ENCODE peak calls at places on chromosomes 13 and 19, in four cellular contexts. B is SW 1271, Y is RPMI7951, I is breast epithelium. Q is an unnamed sample.

GRCh38 chr19:6564393-6564792 is 26.6 kb downstream of the CD70 start:
- DNase-seq in B (no peak), I (no peak), Y (peak; percentile 41), Q (no peak)

GRCh38 chr19:17931532-17932191 is 1.2 kb upstream of the CCDC124 start:
- DNase-seq in B (no peak), Y (peak; percentile 31), I (no peak), Q (peak; percentile 84)

GRCh38 chr19:18985257-18985656 is 44.2 kb upstream of the HOMER3 start:
- DNase-seq in I (no peak), Y (no peak), B (no peak), Q (no peak)

GRCh38 chr13:106561551-106562170 is 6.3 kb downstream of the ARGLU1 start:
- DNase-seq in B (no peak), I (no peak), Y (peak; percentile 6), Q (no peak)

GRCh38 chr19:50478901-50479715 is 2.5 kb upstream of the GARIN5A start:
- DNase-seq in B (no peak), I (no peak), Y (peak; percentile 33), Q (no peak)

GRCh38 chr13:45807520-45808099 is 43.9 kb downstream of the SIAH3 start:
- DNase-seq in I (no peak), B (peak; percentile 72), Y (peak; percentile 62), Q (peak; percentile 39)

GRCh38 chr13:106033634-106034033 is 501.8 kb downstream of the EFNB2 start:
- DNase-seq in B (no peak), Y (peak; percentile 53), I (no peak), Q (no peak)

GRCh38 chr13:87779451-87779850 is 108.3 kb downstream of the SLITRK5 start:
- DNase-seq in B (no peak), Y (no peak), I (no peak), Q (no peak)

GRCh38 chr13:105991622-105992254 is 543.7 kb downstream of the EFNB2 start:
- DNase-seq in B (no peak), Y (peak; percentile 97), I (no peak), Q (no peak)

GRCh38 chr19:12617646-12618045 is 6.9 kb downstream of the ZNF791 start:
- DNase-seq in I (no peak), Y (no peak), B (no peak), Q (no peak)

GRCh38 chr13:85362980-85363379 is 436.2 kb downstream of the SLITRK6 start:
- DNase-seq in Y (no peak), I (no peak), B (no peak), Q (no peak)

GRCh38 chr13:51643114-51643881 is 59.0 kb downstream of the WDFY2 start:
- DNase-seq in I (no peak), Y (peak; percentile 94), B (peak; percentile 88), Q (no peak)

GRCh38 chr13:29497137-29497654 is 98.3 kb downstream of the SLC7A1 start:
- DNase-seq in I (no peak), B (no peak), Y (no peak), Q (no peak)

GRCh38 chr13:73844986-73845385 is 289.2 kb downstream of the KLF12 start:
- DNase-seq in Y (no peak), I (no peak), B (no peak), Q (no peak)

GRCh38 chr19:38898788-38899446 is 501 bp downstream of the SIRT2 start:
- DNase-seq in B (no peak), Y (peak; percentile 35), I (no peak), Q (no peak)

GRCh38 chr13:21006141-21007005 is 55.0 kb downstream of the LATS2 start:
- DNase-seq in I (no peak), Y (no peak), B (no peak), Q (no peak)

GRCh38 chr13:21242236-21242635 is 65.8 kb downstream of the MRPL57 start:
- DNase-seq in Y (no peak), B (no peak), I (no peak), Q (peak; percentile 52)

GRCh38 chr13:109012115-109012514 is 382.7 kb downstream of the MYO16 start:
- DNase-seq in Y (no peak), B (no peak), I (no peak), Q (no peak)

GRCh38 chr19:46574533-46574932 is 26.6 kb upstream of the CALM3 start:
- DNase-seq in I (no peak), B (no peak), Y (peak; percentile 59), Q (no peak)

GRCh38 chr19:18650048-18650435 is 13.2 kb downstream of the KLHL26 start:
- DNase-seq in Y (no peak), I (no peak), B (no peak), Q (no peak)

GRCh38 chr19:11560404-11560988 is 1.5 kb upstream of the ELOF1 start:
- DNase-seq in B (peak; percentile 63), Y (peak; percentile 71), I (no peak), Q (no peak)

GRCh38 chr13:49620170-49620621 is 8.1 kb upstream of the ARL11 start:
- DNase-seq in B (no peak), I (no peak), Y (peak; percentile 4), Q (no peak)

GRCh38 chr13:98515804-98516465 is 61.0 kb downstream of the STK24 start:
- DNase-seq in Y (no peak), B (no peak), I (no peak), Q (no peak)

GRCh38 chr13:43136940-43137574 is 113.7 kb downstream of the DNAJC15 start:
- DNase-seq in I (no peak), B (no peak), Y (no peak), Q (no peak)

GRCh38 chr19:49838816-49839588 is 12.0 kb upstream of the PTOV1 start:
- DNase-seq in I (no peak), Y (no peak), B (no peak), Q (no peak)

GRCh38 chr13:37344051-37344450 is 238.6 kb upstream of the CSNK1A1L start:
- DNase-seq in B (no peak), Y (no peak), I (no peak), Q (no peak)

GRCh38 chr13:93752506-93752905 is 525.9 kb downstream of the GPC6 start:
- DNase-seq in Y (no peak), I (no peak), B (no peak), Q (no peak)

GRCh38 chr19:36489920-36490415 is 607 bp upstream of the ZNF566 start:
- DNase-seq in I (no peak), B (peak; percentile 93), Y (peak; percentile 96), Q (peak; percentile 92)

GRCh38 chr19:37950471-37951175 is 43.6 kb downstream of the SIPA1L3 start:
- DNase-seq in I (no peak), Y (no peak), B (no peak), Q (no peak)

GRCh38 chr13:98997738-98998641 is 20.1 kb upstream of the DOCK9 start:
- DNase-seq in I (no peak), B (no peak), Y (peak; percentile 98), Q (no peak)

GRCh38 chr13:43473437-43473836 is 313.3 kb downstream of the ENOX1 start:
- DNase-seq in B (no peak), I (no peak), Y (peak; percentile 11), Q (no peak)

GRCh38 chr19:3801412-3802096 is 15.4 kb upstream of the MATK start:
- DNase-seq in B (no peak), Y (no peak), I (no peak), Q (no peak)